ENCODE peak calls at places on chromosomes 6 and 20, in ten cellular contexts. Z is lower leg skin, Q is thyroid gland, V is sigmoid colon, I is prostate gland, N is tibial nerve, P is breast epithelium, A is transverse colon, E is right lobe of liver, L is H1. J is an unnamed sample.

GRCh38 chr6:139473239-139473701 is 98.8 kb upstream of the CITED2 start:
- DNase-seq in Z (peak), Q (peak), V (peak), I (no peak), N (peak), P (no peak), A (no peak), E (no peak), L (no peak), J (peak)

GRCh38 chr20:39795401-39796272 is 833.5 kb downstream of the DHX35 start:
- DNase-seq in Z (no peak), Q (peak), V (no peak), I (no peak), N (no peak), P (no peak), A (no peak), E (no peak), L (no peak), J (no peak)

GRCh38 chr20:1462834-1463233 is 3.8 kb downstream of the NSFL1C start:
- DNase-seq in Z (no peak), Q (no peak), V (no peak), I (no peak), N (no peak), P (no peak), A (no peak), E (no peak), L (no peak), J (no peak)

GRCh38 chr6:125236536-125237327 is 65.0 kb downstream of the HDDC2 start:
- DNase-seq in Z (no peak), Q (no peak), V (no peak), I (no peak), N (no peak), P (no peak), A (no peak), E (no peak), L (no peak), J (no peak)

GRCh38 chr6:166775180-166775922 is 148.3 kb upstream of the RPS6KA2 start:
- DNase-seq in Z (no peak), Q (peak), V (no peak), I (peak), N (no peak), P (no peak), A (peak), E (peak), L (no peak), J (peak)

GRCh38 chr20:50844430-50845100 is 49.7 kb downstream of the BCAS4 start:
- DNase-seq in Z (peak), Q (peak), V (no peak), I (peak), N (no peak), P (peak), A (no peak), E (no peak), L (no peak), J (no peak)

GRCh38 chr20:61053487-61054277 is 198.4 kb upstream of the CDH4 start:
- DNase-seq in Z (no peak), Q (peak), V (no peak), I (no peak), N (no peak), P (no peak), A (no peak), E (no peak), L (no peak), J (no peak)

GRCh38 chr20:63624486-63624885 is 2.4 kb downstream of the GMEB2 start:
- DNase-seq in Z (no peak), Q (no peak), V (no peak), I (no peak), N (no peak), P (no peak), A (no peak), E (peak), L (no peak), J (no peak)

GRCh38 chr6:140436023-140436811 is 1061.8 kb upstream of the CITED2 start:
- DNase-seq in Z (no peak), Q (peak), V (no peak), I (no peak), N (no peak), P (peak), A (no peak), E (no peak), L (no peak), J (no peak)

GRCh38 chr20:25309395-25310267 is 61.7 kb downstream of the PYGB start:
- DNase-seq in Z (no peak), Q (peak), V (peak), I (no peak), N (peak), P (no peak), A (peak), E (peak), L (no peak), J (peak)

GRCh38 chr6:2355155-2355554 is 109.8 kb upstream of the GMDS start:
- DNase-seq in Z (no peak), Q (no peak), V (no peak), I (no peak), N (no peak), P (no peak), A (no peak), E (no peak), L (no peak), J (no peak)

GRCh38 chr6:2351090-2351489 is 105.7 kb upstream of the GMDS start:
- DNase-seq in Z (no peak), Q (no peak), V (no peak), I (no peak), N (no peak), P (no peak), A (no peak), E (no peak), L (no peak), J (no peak)

GRCh38 chr6:2351807-2352431 is 106.5 kb upstream of the GMDS start:
- DNase-seq in Z (no peak), Q (no peak), V (no peak), I (no peak), N (no peak), P (no peak), A (no peak), E (no peak), L (no peak), J (no peak)

GRCh38 chr6:2354138-2354491 is 108.7 kb upstream of the GMDS start:
- DNase-seq in Z (no peak), Q (no peak), V (no peak), I (no peak), N (no peak), P (no peak), A (no peak), E (no peak), L (no peak), J (no peak)

DNA sequence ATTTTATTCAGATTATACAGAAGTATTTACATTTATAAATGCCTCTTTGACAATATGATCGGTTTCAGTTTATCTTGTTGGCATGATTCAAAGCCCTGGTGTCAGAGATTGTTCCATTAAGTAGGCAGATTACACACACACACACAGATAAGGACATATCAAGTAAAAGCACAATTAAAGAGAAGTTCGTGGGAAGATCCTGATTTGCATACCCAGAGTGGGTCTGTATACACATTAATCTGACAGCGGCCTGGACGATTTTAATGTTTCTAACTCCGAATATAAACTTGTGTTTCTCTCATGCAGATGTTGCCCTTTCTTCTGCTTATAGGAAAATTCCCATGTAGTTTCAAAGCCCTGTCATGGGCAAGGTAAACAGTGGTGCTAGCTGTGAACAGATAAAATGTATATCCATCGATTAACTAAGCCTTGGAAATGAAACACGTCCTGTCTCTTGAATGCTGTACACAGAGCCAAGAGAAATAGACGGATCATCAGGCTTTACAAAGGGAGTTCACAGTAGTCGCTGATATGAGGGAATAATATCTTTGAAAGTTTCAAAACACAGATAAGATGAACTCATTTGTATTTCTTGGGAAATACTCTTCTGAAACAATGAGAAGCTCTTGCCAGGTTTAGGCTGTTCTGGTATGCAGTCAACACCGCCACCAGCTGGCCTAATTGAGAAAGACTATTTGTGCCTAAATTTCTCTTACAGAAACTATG is 108.2 kb upstream of the GMDS start:
- DNase-seq in Z (peak), Q (peak), V (peak), I (peak), N (peak), P (peak), A (peak), E (peak), L (peak), J (peak)
- TF ChIP-seq POLR2A in Z (no peak), Q (no peak), V (no peak), I (no peak), N (no peak), P (no peak), A (no peak), E (no peak), L (no peak), J (no peak)

GRCh38 chr6:46491789-46492547 is 719 bp upstream of the RCAN2 start:
- DNase-seq in Z (no peak), Q (peak), V (no peak), I (peak), N (peak), P (peak), A (peak), E (peak), L (no peak), J (peak)

GRCh38 chr6:46486186-46486585 is 5.1 kb downstream of the RCAN2 start:
- DNase-seq in Z (no peak), Q (no peak), V (no peak), I (no peak), N (no peak), P (no peak), A (no peak), E (no peak), L (no peak), J (no peak)

GRCh38 chr6:46490425-46491200 is 636 bp downstream of the RCAN2 start:
- DNase-seq in Z (no peak), Q (peak), V (peak), I (no peak), N (no peak), P (no peak), A (peak), E (peak), L (no peak), J (no peak)

DNA sequence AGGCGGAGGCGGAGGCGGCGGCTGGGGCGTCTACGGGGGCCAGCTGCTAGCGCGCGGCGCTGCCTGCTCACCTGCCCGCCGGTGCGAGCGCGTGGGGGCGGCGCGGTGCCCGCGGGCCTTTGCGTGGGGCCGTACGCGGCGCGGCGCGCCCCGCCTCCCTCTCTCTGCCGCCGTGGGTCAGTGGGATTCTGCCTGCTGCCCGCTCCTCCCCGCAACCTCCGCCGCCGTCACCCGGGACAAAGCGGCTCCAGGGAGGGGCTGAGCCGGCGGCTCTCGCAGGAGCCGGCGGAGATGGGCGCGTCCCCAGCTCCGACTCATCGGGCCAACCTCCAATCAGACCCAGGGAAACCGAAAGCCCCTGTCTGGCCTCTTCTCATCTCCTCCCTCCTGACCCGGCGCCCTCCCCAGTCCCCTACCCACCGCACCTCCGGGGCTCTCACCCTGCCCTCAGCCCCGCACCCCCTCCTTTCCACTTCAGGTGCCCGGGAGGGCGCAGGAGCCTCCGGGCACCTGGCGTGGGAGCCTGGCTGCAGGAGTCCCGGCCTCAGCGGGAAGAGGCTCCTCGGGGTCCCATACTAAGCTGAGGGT is at the start of gene RCAN2:
- DNase-seq in Z (peak), Q (peak), V (peak), I (peak), N (peak), P (peak), A (peak), E (peak), L (peak), J (no peak)
- TF ChIP-seq POLR2A in Z (no peak), Q (no peak), V (no peak), I (no peak), N (no peak), P (no peak), A (no peak), E (no peak), L (peak), J (no peak)

GRCh38 chr20:58891076-58891685 is 38.7 kb downstream of the GNAS start:
- DNase-seq in Z (peak), Q (peak), V (peak), I (peak), N (peak), P (peak), A (peak), E (peak), L (no peak), J (peak)
- TF ChIP-seq POLR2A in Z (no peak), Q (peak), V (no peak), I (peak), N (peak), P (no peak), A (no peak), E (peak), L (no peak), J (no peak)

DNA sequence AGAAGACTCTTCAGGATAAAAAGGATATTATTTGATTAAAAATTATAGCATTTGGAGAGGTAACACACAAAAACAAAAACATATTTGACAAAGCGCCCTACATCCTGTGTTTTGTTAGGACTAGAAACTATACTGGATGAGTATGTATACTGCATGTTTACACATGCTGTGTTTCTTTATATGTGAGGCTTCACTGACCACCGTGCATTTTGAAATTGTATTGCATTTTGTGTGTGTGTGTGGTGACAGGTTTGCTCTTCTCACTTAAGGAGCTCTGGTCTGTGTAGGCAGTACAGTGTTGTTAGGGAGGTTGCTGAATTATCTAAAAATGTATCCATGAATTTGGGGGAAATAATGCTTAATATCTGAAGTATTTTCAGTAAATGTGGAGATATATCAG is 43.1 kb downstream of the TMEM170B start:
- DNase-seq in Z (no peak), Q (no peak), V (no peak), I (no peak), N (no peak), P (no peak), A (no peak), E (no peak), L (no peak), J (no peak)
- TF ChIP-seq POLR2A in Z (no peak), Q (no peak), V (no peak), I (no peak), N (no peak), P (no peak), A (no peak), E (no peak), L (no peak), J (no peak)

GRCh38 chr6:73585566-73586415 is 65.0 kb upstream of the EEF1A1 start:
- DNase-seq in Z (peak), Q (peak), V (no peak), I (peak), N (no peak), P (peak), A (peak), E (no peak), L (no peak), J (peak)
- TF ChIP-seq POLR2A in Z (no peak), Q (no peak), V (no peak), I (peak), N (no peak), P (no peak), A (peak), E (no peak), L (no peak), J (peak)

GRCh38 chr6:31579546-31580445 is 2.4 kb downstream of the LTB start:
- DNase-seq in Z (no peak), Q (no peak), V (no peak), I (no peak), N (no peak), P (no peak), A (no peak), E (no peak), L (no peak), J (no peak)

GRCh38 chr6:31576897-31577341 is 1.6 kb downstream of the TNF start:
- DNase-seq in Z (no peak), Q (no peak), V (no peak), I (no peak), N (no peak), P (no peak), A (peak), E (no peak), L (no peak), J (no peak)

GRCh38 chr6:31578058-31578457 is 2.7 kb downstream of the TNF start:
- DNase-seq in Z (no peak), Q (no peak), V (no peak), I (no peak), N (no peak), P (no peak), A (no peak), E (no peak), L (no peak), J (no peak)

GRCh38 chr6:31579119-31579505 is 3.1 kb downstream of the LTB start:
- DNase-seq in Z (no peak), Q (no peak), V (no peak), I (no peak), N (no peak), P (no peak), A (no peak), E (no peak), L (no peak), J (no peak)

GRCh38 chr6:31578461-31579118 is 3.2 kb downstream of the TNF start:
- DNase-seq in Z (no peak), Q (no peak), V (no peak), I (no peak), N (no peak), P (no peak), A (no peak), E (no peak), L (peak), J (no peak)
- TF ChIP-seq POLR2A in Z (no peak), Q (no peak), V (no peak), I (no peak), N (no peak), P (no peak), A (no peak), E (no peak), L (no peak), J (no peak)

GRCh38 chr6:102154176-102154575 is 760.7 kb downstream of the GRIK2 start:
- DNase-seq in Z (no peak), Q (no peak), V (no peak), I (no peak), N (no peak), P (no peak), A (no peak), E (no peak), L (no peak), J (no peak)
- TF ChIP-seq POLR2A in Z (no peak), Q (no peak), V (no peak), I (no peak), N (no peak), P (no peak), A (no peak), E (no peak), L (no peak), J (no peak)

GRCh38 chr6:107816818-107817217 is 7.3 kb downstream of the SCML4 start:
- DNase-seq in Z (no peak), Q (no peak), V (no peak), I (no peak), N (no peak), P (no peak), A (no peak), E (peak), L (no peak), J (no peak)
- TF ChIP-seq POLR2A in Z (no peak), Q (no peak), V (no peak), I (no peak), N (no peak), P (no peak), A (no peak), E (peak), L (no peak), J (no peak)

GRCh38 chr6:27135087-27135657 is 112.3 kb upstream of the PRSS16 start:
- DNase-seq in Z (no peak), Q (no peak), V (no peak), I (no peak), N (no peak), P (no peak), A (no peak), E (no peak), L (no peak), J (no peak)

GRCh38 chr6:27136077-27136644 is 111.3 kb upstream of the PRSS16 start:
- DNase-seq in Z (no peak), Q (no peak), V (no peak), I (no peak), N (no peak), P (no peak), A (no peak), E (no peak), L (no peak), J (no peak)

GRCh38 chr6:27132532-27133280 is 114.8 kb upstream of the PRSS16 start:
- DNase-seq in Z (peak), Q (peak), V (peak), I (peak), N (peak), P (peak), A (peak), E (peak), L (peak), J (peak)

GRCh38 chr6:27130668-27131428 is 116.7 kb upstream of the PRSS16 start:
- DNase-seq in Z (no peak), Q (no peak), V (no peak), I (no peak), N (no peak), P (no peak), A (no peak), E (no peak), L (no peak), J (peak)

GRCh38 chr6:27133281-27134227 is 113.9 kb upstream of the PRSS16 start:
- DNase-seq in Z (peak), Q (peak), V (peak), I (peak), N (no peak), P (peak), A (peak), E (peak), L (no peak), J (peak)
- TF ChIP-seq POLR2A in Z (no peak), Q (no peak), V (no peak), I (peak), N (peak), P (no peak), A (peak), E (peak), L (peak), J (peak)

DNA sequence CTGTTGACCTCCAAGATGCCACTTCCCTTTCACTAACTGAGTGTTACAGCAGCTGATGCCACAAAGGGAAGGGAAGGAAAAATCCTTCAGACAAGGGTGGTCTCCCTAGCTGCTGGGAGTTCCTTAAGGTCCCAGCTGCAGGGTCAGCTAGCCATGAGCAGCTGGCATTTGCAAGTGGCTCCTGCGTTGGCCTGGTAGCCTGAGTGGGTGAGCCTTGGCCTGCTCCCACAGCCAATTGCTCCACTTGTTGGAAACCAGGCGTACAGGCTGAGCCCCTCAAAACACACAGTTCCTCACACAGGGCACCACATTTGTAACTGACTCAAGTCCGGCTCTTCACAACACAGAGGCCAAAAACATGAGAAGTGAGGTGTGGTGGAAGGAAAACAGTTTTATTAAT is 16.7 kb downstream of the TTK start:
- DNase-seq in Z (no peak), Q (no peak), V (no peak), I (no peak), N (no peak), P (no peak), A (no peak), E (no peak), L (no peak), J (no peak)
- TF ChIP-seq POLR2A in Z (no peak), Q (no peak), V (no peak), I (no peak), N (no peak), P (no peak), A (no peak), E (no peak), L (no peak), J (no peak)

J was measured in erythroblast.